ENCODE peak calls at places on chromosome 7, in four cellular contexts. D is heart left ventricle, U is HFF-Myc, J is cardiac muscle cell. Y is an unnamed sample.

GRCh38 chr7:27636326-27637006 is 26.2 kb downstream of the HIBADH start:
- DNase-seq in D (no peak), U (no peak), J (no peak), Y (peak; percentile 4)

GRCh38 chr7:114522081-114522480 is 107.5 kb downstream of the FOXP2 start:
- DNase-seq in D (no peak), U (no peak), J (no peak), Y (no peak)

GRCh38 chr7:77157446-77157845 is 35.0 kb downstream of the CCDC146 start:
- DNase-seq in D (no peak), U (no peak), J (no peak), Y (no peak)

GRCh38 chr7:28749673-28750072 is 208.5 kb downstream of the TRIL start:
- DNase-seq in D (no peak), U (no peak), J (no peak), Y (no peak)

GRCh38 chr7:22488643-22489462 is 11.1 kb downstream of the STEAP1B start:
- DNase-seq in D (no peak), U (peak; percentile 57), J (peak; percentile 79), Y (no peak)

GRCh38 chr7:155874411-155874810 is 62.1 kb upstream of the SHH start:
- DNase-seq in D (no peak), U (no peak), J (no peak), Y (no peak)

GRCh38 chr7:36487756-36488336 is 98.2 kb downstream of the ANLN start:
- DNase-seq in D (no peak), U (no peak), J (peak; percentile 65), Y (peak; percentile 32)

GRCh38 chr7:130151591-130152269 is 53.5 kb downstream of the TMEM209 start:
- DNase-seq in D (no peak), U (no peak), J (no peak), Y (peak; percentile 50)

GRCh38 chr7:98875501-98875900 is 2.8 kb upstream of the TRRAP start:
- DNase-seq in D (no peak), U (no peak), J (no peak), Y (no peak)

GRCh38 chr7:74337926-74338325 is 48.7 kb downstream of the CLIP2 start:
- DNase-seq in D (no peak), U (no peak), J (no peak), Y (no peak)

GRCh38 chr7:106125417-106125816 is 13.3 kb upstream of the SYPL1 start:
- DNase-seq in D (no peak), U (no peak), J (no peak), Y (no peak)

GRCh38 chr7:25862254-25862992 is 289.6 kb upstream of the NFE2L3 start:
- DNase-seq in D (peak; percentile 92), U (peak; percentile 86), J (peak; percentile 100), Y (peak; percentile 100)

GRCh38 chr7:51774178-51774577 is 457.6 kb upstream of the COBL start:
- DNase-seq in D (no peak), U (no peak), J (no peak), Y (no peak)

GRCh38 chr7:81482600-81483186 is 287.2 kb downstream of the HGF start:
- DNase-seq in D (no peak), U (no peak), J (no peak), Y (no peak)

GRCh38 chr7:7922684-7923385 is 45.8 kb upstream of the GLCCI1 start:
- DNase-seq in D (no peak), U (no peak), J (no peak), Y (no peak)

GRCh38 chr7:102432476-102433318 is 678 bp upstream of the ORAI2 start:
- DNase-seq in D (no peak), U (no peak), J (peak; percentile 20), Y (no peak)

GRCh38 chr7:44547536-44548221 is 6.5 kb upstream of the NPC1L1 start:
- DNase-seq in D (no peak), U (no peak), J (no peak), Y (no peak)

GRCh38 chr7:41241641-41242040 is 461.2 kb downstream of the INHBA start:
- DNase-seq in D (no peak), U (no peak), J (no peak), Y (no peak)
- TF ChIP-seq CTCF in D (no peak), U (no peak), J (no peak), Y (no peak)

DNA sequence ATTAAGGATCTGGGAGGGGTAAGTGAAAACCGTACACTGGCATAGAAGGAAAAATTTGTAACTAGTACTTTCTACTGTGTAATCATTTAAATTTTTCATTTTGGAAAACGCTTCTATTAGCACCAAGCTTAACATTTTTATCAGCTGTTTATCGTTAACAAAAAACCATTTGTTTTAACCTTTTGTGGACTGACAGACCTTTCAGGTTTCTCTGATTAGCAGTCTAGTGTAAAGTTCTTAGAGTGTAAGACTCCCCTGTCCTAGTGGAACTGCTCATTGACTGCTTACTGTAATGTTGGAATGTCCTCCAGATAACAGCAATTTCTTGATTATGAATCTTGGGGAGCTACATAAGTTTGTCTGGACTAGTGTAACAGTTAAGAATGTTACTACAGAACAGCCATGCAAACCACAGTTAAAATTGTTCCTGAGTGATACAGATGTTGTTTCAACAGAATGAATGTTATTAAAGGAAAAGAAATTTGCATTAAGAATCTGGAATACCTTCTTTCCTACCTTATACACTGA is 2.0 kb downstream of the DBF4 start:
- DNase-seq in D (no peak), U (no peak), J (no peak), Y (no peak)
- H3K4me3 ChIP-seq in D (no peak overlapping the region), U (peak overlapping the region; percentile 90), J (peak overlapping the region; percentile 91), Y (no peak overlapping the region)

DNA sequence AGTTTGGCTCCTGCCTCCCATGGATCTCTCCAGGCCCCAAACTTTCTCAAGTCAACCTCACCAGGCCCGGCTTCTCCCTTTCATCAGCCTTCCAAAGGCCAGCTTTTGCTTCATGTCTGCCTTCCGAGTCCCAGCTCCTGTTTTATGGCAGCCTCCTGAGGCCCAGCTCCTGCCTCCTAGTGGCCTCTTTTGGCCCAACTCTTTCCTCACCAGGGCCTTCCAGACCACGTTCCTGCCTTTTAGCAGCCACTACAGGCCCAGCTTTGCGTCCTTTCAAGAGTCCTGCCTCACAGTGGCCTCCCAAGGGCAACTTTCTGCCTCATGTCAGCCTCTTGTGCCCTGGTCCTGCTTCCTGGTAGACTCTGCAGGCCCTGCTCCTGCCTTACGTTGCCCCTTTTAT is 15.3 kb upstream of the TMEM248 start:
- DNase-seq in D (no peak), U (no peak), J (no peak), Y (no peak)
- TF ChIP-seq CTCF in D (no peak), U (peak; percentile 42), J (peak; percentile 16), Y (peak; percentile 32)

GRCh38 chr7:151063212-151063561 is 3.8 kb downstream of the SLC4A2 start:
- DNase-seq in D (no peak), U (no peak), J (no peak), Y (no peak)
- H3K4me3 ChIP-seq in D (peak overlapping the region; percentile 23), U (peak overlapping the region; percentile 30), J (peak overlapping the region; percentile 11), Y (peak overlapping the region; percentile 9)

GRCh38 chr7:6107924-6108323 is 76.7 kb downstream of the ANKRD61 start:
- DNase-seq in D (no peak), U (no peak), J (no peak), Y (no peak)

GRCh38 chr7:6111041-6111440 is 79.9 kb downstream of the ANKRD61 start:
- DNase-seq in D (no peak), U (no peak), J (no peak), Y (no peak)

GRCh38 chr7:6106140-6106904 is 75.1 kb downstream of the ANKRD61 start:
- DNase-seq in D (no peak), U (no peak), J (no peak), Y (peak; percentile 14)
- TF ChIP-seq CTCF in D (peak; percentile 30), U (peak; percentile 26), J (peak; percentile 32), Y (peak; percentile 31)

DNA sequence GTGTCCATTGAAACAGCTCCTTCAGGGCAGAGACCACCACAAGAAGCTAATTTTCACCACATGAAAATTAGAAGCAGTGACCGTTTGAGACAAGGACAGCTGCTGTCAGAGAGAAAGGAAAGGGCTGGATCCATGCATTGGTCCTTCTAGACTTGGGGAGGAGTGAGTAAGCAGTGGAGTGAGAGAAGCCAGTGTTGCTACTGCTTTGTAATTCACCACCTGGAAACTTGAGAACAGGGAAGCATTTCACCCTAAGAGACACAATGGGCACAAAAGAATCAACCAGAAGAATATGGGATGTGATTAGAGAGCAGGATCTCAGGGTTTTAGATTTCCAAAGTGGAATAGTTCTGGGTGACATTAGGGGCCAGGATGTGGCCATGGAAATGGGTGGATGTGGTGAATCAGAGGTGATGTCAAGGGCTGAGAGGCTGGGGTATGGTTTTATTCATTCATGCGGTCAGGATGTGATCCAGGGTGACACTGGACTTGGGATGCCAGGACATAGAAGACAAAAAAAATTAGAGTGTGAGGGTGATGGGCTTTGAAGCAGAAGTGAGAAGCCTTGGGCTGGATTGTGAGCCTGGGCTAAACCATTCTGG is 61.6 kb downstream of the DENND11 start:
- DNase-seq in D (no peak), U (no peak), J (no peak), Y (no peak)
- H3K4me3 ChIP-seq in D (no peak overlapping the region), U (no peak overlapping the region), J (no peak overlapping the region), Y (no peak overlapping the region)

GRCh38 chr7:138000081-138000701 is 1.7 kb downstream of the CREB3L2 start:
- DNase-seq in D (peak; percentile 66), U (peak; percentile 94), J (peak; percentile 77), Y (peak; percentile 86)
- TF ChIP-seq CTCF in D (no peak), U (no peak), J (no peak), Y (no peak)

GRCh38 chr7:146661435-146661834 is 544.8 kb downstream of the CNTNAP2 start:
- DNase-seq in D (no peak), U (no peak), J (no peak), Y (no peak)
- H3K4me3 ChIP-seq in D (no peak overlapping the region), U (no peak overlapping the region), J (no peak overlapping the region), Y (no peak overlapping the region)

GRCh38 chr7:11486271-11486670 is 345.7 kb downstream of the THSD7A start:
- DNase-seq in D (no peak), U (no peak), J (no peak), Y (no peak)
- TF ChIP-seq CTCF in D (peak; percentile 18), U (no peak), J (peak; percentile 4), Y (no peak)

GRCh38 chr7:6167587-6168154 is 104.8 kb downstream of the CYTH3 start:
- DNase-seq in D (no peak), U (no peak), J (no peak), Y (no peak)

GRCh38 chr7:6165075-6165474 is 107.3 kb downstream of the CYTH3 start:
- DNase-seq in D (no peak), U (no peak), J (no peak), Y (no peak)

GRCh38 chr7:6167004-6167551 is 105.3 kb downstream of the CYTH3 start:
- DNase-seq in D (no peak), U (no peak), J (peak; percentile 30), Y (no peak)

GRCh38 chr7:6165521-6166325 is 106.7 kb downstream of the CYTH3 start:
- DNase-seq in D (no peak), U (no peak), J (no peak), Y (no peak)

GRCh38 chr7:6166443-6166871 is 106.0 kb downstream of the CYTH3 start:
- DNase-seq in D (no peak), U (no peak), J (no peak), Y (no peak)
- H3K4me3 ChIP-seq in D (no peak overlapping the region), U (no peak overlapping the region), J (no peak overlapping the region), Y (no peak overlapping the region)